ENCODE peak calls at places on chromosomes 12 and 14, in ten cellular contexts. One of them, this sample, is unnamed.

GRCh38 chr12:82896979-82897378 is 210.3 kb downstream of the TMTC2 start:
- DNase-seq in NCI-H2029 treated with DMSO at 0.1 percent for 48 hours: no peak
- DNase-seq in MCF 10A: peak
- DNase-seq in lung microvascular endothelial cell: peak
- DNase-seq in A549: peak
- DNase-seq in stimulated activated CD8-positive, alpha-beta memory T cell treated with anti-CD3 and anti-CD28 coated beads, Interleukin-7, amount 100 ng/mL, for 48 hours: no peak
- DNase-seq in heart left ventricle: no peak
- DNase-seq in Calu3: peak
- DNase-seq in substantia nigra: no peak
- DNase-seq in AG10803: no peak
- DNase-seq in this sample: no peak

GRCh38 chr14:68444449-68445168 is 348.3 kb downstream of the ZFP36L1 start:
- DNase-seq in NCI-H2029 treated with DMSO at 0.1 percent for 48 hours: no peak
- DNase-seq in MCF 10A: peak
- DNase-seq in lung microvascular endothelial cell: peak
- DNase-seq in A549: no peak
- DNase-seq in stimulated activated CD8-positive, alpha-beta memory T cell treated with anti-CD3 and anti-CD28 coated beads, Interleukin-7, amount 100 ng/mL, for 48 hours: no peak
- DNase-seq in heart left ventricle: peak
- DNase-seq in Calu3: peak
- DNase-seq in substantia nigra: no peak
- DNase-seq in AG10803: peak
- DNase-seq in this sample: peak

GRCh38 chr14:101501858-101502615 is 59.3 kb upstream of the DIO3 start:
- DNase-seq in NCI-H2029 treated with DMSO at 0.1 percent for 48 hours: no peak
- DNase-seq in MCF 10A: no peak
- DNase-seq in lung microvascular endothelial cell: no peak
- DNase-seq in A549: no peak
- DNase-seq in stimulated activated CD8-positive, alpha-beta memory T cell treated with anti-CD3 and anti-CD28 coated beads, Interleukin-7, amount 100 ng/mL, for 48 hours: no peak
- DNase-seq in heart left ventricle: peak
- DNase-seq in Calu3: no peak
- DNase-seq in substantia nigra: no peak
- DNase-seq in AG10803: no peak
- DNase-seq in this sample: no peak

GRCh38 chr14:90355540-90356518 is 24.1 kb upstream of the NRDE2 start:
- DNase-seq in NCI-H2029 treated with DMSO at 0.1 percent for 48 hours: no peak
- DNase-seq in MCF 10A: peak
- DNase-seq in lung microvascular endothelial cell: no peak
- DNase-seq in A549: no peak
- DNase-seq in stimulated activated CD8-positive, alpha-beta memory T cell treated with anti-CD3 and anti-CD28 coated beads, Interleukin-7, amount 100 ng/mL, for 48 hours: no peak
- DNase-seq in heart left ventricle: no peak
- DNase-seq in Calu3: no peak
- DNase-seq in substantia nigra: no peak
- DNase-seq in AG10803: no peak
- DNase-seq in this sample: no peak

GRCh38 chr12:124188561-124189405 is 106.1 kb upstream of the RFLNA start:
- DNase-seq in NCI-H2029 treated with DMSO at 0.1 percent for 48 hours: no peak
- DNase-seq in MCF 10A: no peak
- DNase-seq in lung microvascular endothelial cell: peak
- DNase-seq in A549: no peak
- DNase-seq in stimulated activated CD8-positive, alpha-beta memory T cell treated with anti-CD3 and anti-CD28 coated beads, Interleukin-7, amount 100 ng/mL, for 48 hours: no peak
- DNase-seq in heart left ventricle: no peak
- DNase-seq in Calu3: peak
- DNase-seq in substantia nigra: peak
- DNase-seq in AG10803: peak
- DNase-seq in this sample: peak

GRCh38 chr14:37081220-37081619 is 91.2 kb downstream of the SLC25A21 start:
- DNase-seq in NCI-H2029 treated with DMSO at 0.1 percent for 48 hours: no peak
- DNase-seq in MCF 10A: peak
- DNase-seq in lung microvascular endothelial cell: no peak
- DNase-seq in A549: peak
- DNase-seq in stimulated activated CD8-positive, alpha-beta memory T cell treated with anti-CD3 and anti-CD28 coated beads, Interleukin-7, amount 100 ng/mL, for 48 hours: no peak
- DNase-seq in heart left ventricle: no peak
- DNase-seq in Calu3: peak
- DNase-seq in substantia nigra: no peak
- DNase-seq in AG10803: no peak
- DNase-seq in this sample: no peak

GRCh38 chr14:61537567-61538463 is 157.5 kb upstream of the HIF1A start:
- DNase-seq in NCI-H2029 treated with DMSO at 0.1 percent for 48 hours: peak
- DNase-seq in MCF 10A: peak
- DNase-seq in lung microvascular endothelial cell: peak
- DNase-seq in A549: peak
- DNase-seq in stimulated activated CD8-positive, alpha-beta memory T cell treated with anti-CD3 and anti-CD28 coated beads, Interleukin-7, amount 100 ng/mL, for 48 hours: no peak
- DNase-seq in heart left ventricle: no peak
- DNase-seq in Calu3: peak
- DNase-seq in substantia nigra: no peak
- DNase-seq in AG10803: peak
- DNase-seq in this sample: peak

GRCh38 chr12:8157484-8158198 is 826 bp downstream of the ZNF705A start:
- DNase-seq in NCI-H2029 treated with DMSO at 0.1 percent for 48 hours: no peak
- DNase-seq in MCF 10A: no peak
- DNase-seq in lung microvascular endothelial cell: peak
- DNase-seq in A549: peak
- DNase-seq in stimulated activated CD8-positive, alpha-beta memory T cell treated with anti-CD3 and anti-CD28 coated beads, Interleukin-7, amount 100 ng/mL, for 48 hours: no peak
- DNase-seq in heart left ventricle: no peak
- DNase-seq in Calu3: peak
- DNase-seq in substantia nigra: no peak
- DNase-seq in AG10803: no peak
- DNase-seq in this sample: no peak

GRCh38 chr14:22691171-22691570 is 47.0 kb upstream of the OR6J1 start:
- DNase-seq in NCI-H2029 treated with DMSO at 0.1 percent for 48 hours: no peak
- DNase-seq in MCF 10A: no peak
- DNase-seq in lung microvascular endothelial cell: peak
- DNase-seq in A549: no peak
- DNase-seq in stimulated activated CD8-positive, alpha-beta memory T cell treated with anti-CD3 and anti-CD28 coated beads, Interleukin-7, amount 100 ng/mL, for 48 hours: no peak
- DNase-seq in heart left ventricle: no peak
- DNase-seq in Calu3: no peak
- DNase-seq in substantia nigra: no peak
- DNase-seq in AG10803: peak
- DNase-seq in this sample: no peak

GRCh38 chr12:131047789-131048610 is 94.3 kb downstream of the ADGRD1 start:
- DNase-seq in NCI-H2029 treated with DMSO at 0.1 percent for 48 hours: no peak
- DNase-seq in MCF 10A: no peak
- DNase-seq in lung microvascular endothelial cell: no peak
- DNase-seq in A549: no peak
- DNase-seq in stimulated activated CD8-positive, alpha-beta memory T cell treated with anti-CD3 and anti-CD28 coated beads, Interleukin-7, amount 100 ng/mL, for 48 hours: no peak
- DNase-seq in heart left ventricle: peak
- DNase-seq in Calu3: no peak
- DNase-seq in substantia nigra: no peak
- DNase-seq in AG10803: no peak
- DNase-seq in this sample: no peak

GRCh38 chr12:60266381-60266852 is 670.6 kb downstream of the SLC16A7 start:
- DNase-seq in NCI-H2029 treated with DMSO at 0.1 percent for 48 hours: no peak
- DNase-seq in MCF 10A: peak
- DNase-seq in lung microvascular endothelial cell: no peak
- DNase-seq in A549: peak
- DNase-seq in stimulated activated CD8-positive, alpha-beta memory T cell treated with anti-CD3 and anti-CD28 coated beads, Interleukin-7, amount 100 ng/mL, for 48 hours: no peak
- DNase-seq in heart left ventricle: no peak
- DNase-seq in Calu3: peak
- DNase-seq in substantia nigra: no peak
- DNase-seq in AG10803: peak
- DNase-seq in this sample: no peak

GRCh38 chr12:45478931-45479330 is 250.6 kb upstream of the ARID2 start:
- DNase-seq in NCI-H2029 treated with DMSO at 0.1 percent for 48 hours: no peak
- DNase-seq in MCF 10A: no peak
- DNase-seq in lung microvascular endothelial cell: no peak
- DNase-seq in A549: no peak
- DNase-seq in stimulated activated CD8-positive, alpha-beta memory T cell treated with anti-CD3 and anti-CD28 coated beads, Interleukin-7, amount 100 ng/mL, for 48 hours: no peak
- DNase-seq in heart left ventricle: no peak
- DNase-seq in Calu3: no peak
- DNase-seq in substantia nigra: no peak
- DNase-seq in AG10803: no peak
- DNase-seq in this sample: no peak

GRCh38 chr12:41743835-41744234 is 400.8 kb downstream of the GXYLT1 start:
- DNase-seq in NCI-H2029 treated with DMSO at 0.1 percent for 48 hours: no peak
- DNase-seq in MCF 10A: peak
- DNase-seq in lung microvascular endothelial cell: no peak
- DNase-seq in A549: peak
- DNase-seq in stimulated activated CD8-positive, alpha-beta memory T cell treated with anti-CD3 and anti-CD28 coated beads, Interleukin-7, amount 100 ng/mL, for 48 hours: no peak
- DNase-seq in heart left ventricle: no peak
- DNase-seq in Calu3: no peak
- DNase-seq in substantia nigra: no peak
- DNase-seq in AG10803: no peak
- DNase-seq in this sample: no peak

GRCh38 chr14:33194551-33194950 is 255.9 kb downstream of the NPAS3 start:
- DNase-seq in NCI-H2029 treated with DMSO at 0.1 percent for 48 hours: no peak
- DNase-seq in MCF 10A: no peak
- DNase-seq in lung microvascular endothelial cell: no peak
- DNase-seq in A549: no peak
- DNase-seq in stimulated activated CD8-positive, alpha-beta memory T cell treated with anti-CD3 and anti-CD28 coated beads, Interleukin-7, amount 100 ng/mL, for 48 hours: no peak
- DNase-seq in heart left ventricle: no peak
- DNase-seq in Calu3: no peak
- DNase-seq in substantia nigra: no peak
- DNase-seq in AG10803: no peak
- DNase-seq in this sample: no peak

GRCh38 chr12:78085562-78086182 is 255.0 kb downstream of the NAV3 start:
- DNase-seq in NCI-H2029 treated with DMSO at 0.1 percent for 48 hours: no peak
- DNase-seq in MCF 10A: no peak
- DNase-seq in lung microvascular endothelial cell: peak
- DNase-seq in A549: no peak
- DNase-seq in stimulated activated CD8-positive, alpha-beta memory T cell treated with anti-CD3 and anti-CD28 coated beads, Interleukin-7, amount 100 ng/mL, for 48 hours: no peak
- DNase-seq in heart left ventricle: no peak
- DNase-seq in Calu3: no peak
- DNase-seq in substantia nigra: no peak
- DNase-seq in AG10803: peak
- DNase-seq in this sample: peak

GRCh38 chr14:39967885-39968284 is 535.7 kb upstream of the FBXO33 start:
- DNase-seq in NCI-H2029 treated with DMSO at 0.1 percent for 48 hours: no peak
- DNase-seq in MCF 10A: no peak
- DNase-seq in lung microvascular endothelial cell: no peak
- DNase-seq in A549: no peak
- DNase-seq in stimulated activated CD8-positive, alpha-beta memory T cell treated with anti-CD3 and anti-CD28 coated beads, Interleukin-7, amount 100 ng/mL, for 48 hours: no peak
- DNase-seq in heart left ventricle: no peak
- DNase-seq in Calu3: no peak
- DNase-seq in substantia nigra: no peak
- DNase-seq in AG10803: no peak
- DNase-seq in this sample: no peak

GRCh38 chr12:50621435-50622304 is 116.9 kb downstream of the DIP2B start:
- DNase-seq in NCI-H2029 treated with DMSO at 0.1 percent for 48 hours: peak
- DNase-seq in MCF 10A: no peak
- DNase-seq in lung microvascular endothelial cell: peak
- DNase-seq in A549: no peak
- DNase-seq in stimulated activated CD8-positive, alpha-beta memory T cell treated with anti-CD3 and anti-CD28 coated beads, Interleukin-7, amount 100 ng/mL, for 48 hours: no peak
- DNase-seq in heart left ventricle: no peak
- DNase-seq in Calu3: no peak
- DNase-seq in substantia nigra: peak
- DNase-seq in AG10803: no peak
- DNase-seq in this sample: no peak